ENCODE peak calls at places on chromosomes 3 and 15, in four cellular contexts. V is Peyer's patch, Z is A549, N is mesendoderm. I is an unnamed sample.

GRCh38 chr15:39282663-39283208 is 298.1 kb upstream of the THBS1 start:
- DNase-seq in V (no peak), Z (no peak), N (no peak), I (no peak)

GRCh38 chr15:91338763-91339162 is 238.7 kb downstream of the SV2B start:
- DNase-seq in V (no peak), Z (no peak), N (peak; percentile 66), I (no peak)

GRCh38 chr3:149650828-149651227 is 7.0 kb downstream of the WWTR1 start:
- DNase-seq in V (no peak), Z (no peak), N (no peak), I (no peak)

GRCh38 chr3:150411971-150412370 is 3.9 kb downstream of the TSC22D2 start:
- DNase-seq in V (no peak), Z (no peak), N (no peak), I (no peak)

GRCh38 chr3:53661480-53661879 is 167.1 kb downstream of the CACNA1D start:
- DNase-seq in V (no peak), Z (no peak), N (no peak), I (no peak)

GRCh38 chr15:39922450-39923092 is 2.5 kb upstream of the GPR176 start:
- DNase-seq in V (no peak), Z (no peak), N (no peak), I (no peak)

GRCh38 chr3:70871909-70872656 is 559.6 kb upstream of the MDFIC2 start:
- DNase-seq in V (no peak), Z (no peak), N (peak; percentile 39), I (no peak)

GRCh38 chr3:134974621-134975020 is 179.6 kb downstream of the EPHB1 start:
- DNase-seq in V (no peak), Z (no peak), N (no peak), I (no peak)

GRCh38 chr15:80403712-80404056 is 498 bp upstream of the ARNT2 start:
- DNase-seq in V (no peak), Z (peak; percentile 58), N (peak; percentile 32), I (peak; percentile 22)

GRCh38 chr15:71325461-71325860 is 210.2 kb downstream of the THSD4 start:
- DNase-seq in V (no peak), Z (no peak), N (no peak), I (no peak)

GRCh38 chr3:185781759-185782158 is 43.1 kb downstream of the IGF2BP2 start:
- DNase-seq in V (no peak), Z (no peak), N (no peak), I (no peak)

GRCh38 chr15:72521682-72522081 is 47.6 kb downstream of the ARIH1 start:
- DNase-seq in V (no peak), Z (no peak), N (no peak), I (no peak)

GRCh38 chr3:127037021-127037400 is 54.1 kb downstream of the PLXNA1 start:
- DNase-seq in V (no peak), Z (no peak), N (no peak), I (no peak)

GRCh38 chr3:23490459-23490858 is 287.3 kb downstream of the UBE2E2 start:
- DNase-seq in V (no peak), Z (no peak), N (no peak), I (no peak)

GRCh38 chr15:57245130-57245529 is 131.2 kb upstream of the CGNL1 start:
- DNase-seq in V (no peak), Z (no peak), N (no peak), I (no peak)

GRCh38 chr3:71008350-71008923 is 575.1 kb downstream of the FOXP1 start:
- DNase-seq in V (no peak), Z (no peak), N (peak; percentile 18), I (no peak)

GRCh38 chr3:197381371-197381770 is 83.0 kb upstream of the DLG1 start:
- DNase-seq in V (no peak), Z (no peak), N (no peak), I (no peak)

GRCh38 chr3:27712136-27713065 is 9.7 kb downstream of the EOMES start:
- DNase-seq in V (peak; percentile 88), Z (peak; percentile 96), N (peak; percentile 93), I (peak; percentile 67)

GRCh38 chr3:61358364-61358763 is 107.1 kb upstream of the FHIT start:
- DNase-seq in V (peak; percentile 72), Z (no peak), N (no peak), I (peak; percentile 77)

GRCh38 chr3:136817448-136817847 is 1.5 kb upstream of the SLC35G2 start:
- DNase-seq in V (no peak), Z (no peak), N (no peak), I (no peak)

GRCh38 chr15:80934761-80935221 is 54.8 kb downstream of the MESD start:
- DNase-seq in V (no peak), Z (no peak), N (peak; percentile 97), I (no peak)

GRCh38 chr3:21477896-21478295 is 273.1 kb downstream of the ZNF385D start:
- DNase-seq in V (no peak), Z (no peak), N (no peak), I (no peak)

GRCh38 chr15:90154861-90155626 is 46.1 kb upstream of the SEMA4B start:
- DNase-seq in V (no peak), Z (peak; percentile 62), N (no peak), I (no peak)

GRCh38 chr15:68404056-68404798 is 27.7 kb downstream of the ITGA11 start:
- DNase-seq in V (peak; percentile 34), Z (no peak), N (no peak), I (no peak)

GRCh38 chr3:131402391-131403039 is 20.9 kb downstream of the NUDT16 start:
- DNase-seq in V (no peak), Z (no peak), N (peak; percentile 53), I (no peak)

GRCh38 chr15:48671381-48672022 is 26.0 kb upstream of the FBN1 start:
- DNase-seq in V (no peak), Z (no peak), N (peak; percentile 19), I (peak; percentile 52)

GRCh38 chr3:122964844-122965243 is 62.7 kb downstream of the SEMA5B start:
- DNase-seq in V (no peak), Z (no peak), N (no peak), I (no peak)

GRCh38 chr3:46931631-46932441 is 44.7 kb downstream of the CCDC12 start:
- DNase-seq in V (peak; percentile 86), Z (no peak), N (no peak), I (peak; percentile 71)

GRCh38 chr15:31405200-31405929 is 78.7 kb downstream of the KLF13 start:
- DNase-seq in V (no peak), Z (no peak), N (no peak), I (no peak)

GRCh38 chr15:89115547-89115946 is 27.3 kb downstream of the ABHD2 start:
- DNase-seq in V (peak; percentile 87), Z (no peak), N (no peak), I (no peak)

GRCh38 chr3:46685446-46685845 is 8.0 kb downstream of the ALS2CL start:
- DNase-seq in V (no peak), Z (no peak), N (no peak), I (no peak)

GRCh38 chr3:63193647-63194046 is 84.5 kb upstream of the SYNPR start:
- DNase-seq in V (no peak), Z (no peak), N (peak; percentile 49), I (no peak)

GRCh38 chr3:133576169-133576568 is 2.7 kb downstream of the CDV3 start:
- DNase-seq in V (no peak), Z (no peak), N (no peak), I (no peak)
- H3K4me3 ChIP-seq in V (peak overlapping the region; percentile 94), Z (peak overlapping the region; percentile 86), N (no peak overlapping the region), I (peak overlapping the region; percentile 89)

DNA sequence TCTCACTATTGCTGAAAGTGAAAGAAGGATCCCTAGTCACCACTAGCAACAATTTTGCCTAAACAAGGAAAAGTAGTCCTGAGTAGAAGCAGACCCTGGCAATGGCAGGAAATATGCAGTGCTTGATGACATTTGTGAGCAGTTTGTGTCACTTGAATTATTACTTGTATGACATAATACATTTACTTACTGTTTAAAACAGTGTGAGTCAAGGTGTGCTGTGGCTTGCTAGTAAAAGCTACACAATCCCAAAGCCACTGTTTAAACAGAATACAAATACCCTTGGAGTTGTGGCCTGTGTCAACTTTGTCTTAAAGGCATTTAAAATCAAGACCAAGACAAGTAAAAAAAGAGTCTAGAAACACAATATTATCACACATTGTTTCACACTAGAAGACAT is 775.4 kb downstream of the ROBO1 start:
- DNase-seq in V (no peak), Z (no peak), N (no peak), I (no peak)
- H3K27ac ChIP-seq in V (no peak overlapping the region), Z (no peak overlapping the region), N (no peak overlapping the region), I (no peak overlapping the region)

GRCh38 chr15:29222129-29222853 is 47.3 kb downstream of the NSMCE3 start:
- DNase-seq in V (no peak), Z (no peak), N (peak; percentile 48), I (no peak)

GRCh38 chr15:29220852-29221251 is 48.8 kb downstream of the NSMCE3 start:
- DNase-seq in V (no peak), Z (no peak), N (no peak), I (no peak)

DNA sequence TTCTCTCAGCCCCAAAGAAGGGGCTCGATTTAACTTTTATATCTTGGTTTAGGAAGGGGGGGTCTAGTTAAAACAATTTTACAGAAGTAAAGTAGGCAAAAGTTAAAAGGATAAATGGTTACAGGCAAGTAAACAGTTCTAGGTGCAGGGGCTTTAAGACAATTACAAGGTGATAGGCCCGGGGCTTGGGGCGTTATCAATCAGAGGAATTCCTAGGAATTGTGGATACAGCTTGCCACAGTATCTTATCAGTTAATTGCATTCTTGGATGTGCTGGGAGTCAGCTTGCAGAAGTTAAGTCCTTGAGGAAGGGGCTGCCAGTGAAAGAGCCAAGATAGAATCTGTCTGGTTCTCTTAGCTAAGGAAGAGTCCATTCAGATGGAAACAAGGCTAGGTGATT is 52.7 kb downstream of the NSMCE3 start:
- DNase-seq in V (no peak), Z (no peak), N (peak; percentile 93), I (no peak)
- H3K4me3 ChIP-seq in V (no peak overlapping the region), Z (no peak overlapping the region), N (no peak overlapping the region), I (no peak overlapping the region)

GRCh38 chr3:11385329-11385728 is 113.1 kb downstream of the ATG7 start:
- DNase-seq in V (no peak), Z (no peak), N (peak; percentile 76), I (no peak)

GRCh38 chr3:11386413-11387155 is 114.4 kb downstream of the ATG7 start:
- DNase-seq in V (no peak), Z (no peak), N (no peak), I (no peak)

GRCh38 chr3:11382146-11382545 is 109.9 kb downstream of the ATG7 start:
- DNase-seq in V (no peak), Z (no peak), N (no peak), I (no peak)

GRCh38 chr3:11384074-11384473 is 111.9 kb downstream of the ATG7 start:
- DNase-seq in V (no peak), Z (no peak), N (no peak), I (no peak)

DNA sequence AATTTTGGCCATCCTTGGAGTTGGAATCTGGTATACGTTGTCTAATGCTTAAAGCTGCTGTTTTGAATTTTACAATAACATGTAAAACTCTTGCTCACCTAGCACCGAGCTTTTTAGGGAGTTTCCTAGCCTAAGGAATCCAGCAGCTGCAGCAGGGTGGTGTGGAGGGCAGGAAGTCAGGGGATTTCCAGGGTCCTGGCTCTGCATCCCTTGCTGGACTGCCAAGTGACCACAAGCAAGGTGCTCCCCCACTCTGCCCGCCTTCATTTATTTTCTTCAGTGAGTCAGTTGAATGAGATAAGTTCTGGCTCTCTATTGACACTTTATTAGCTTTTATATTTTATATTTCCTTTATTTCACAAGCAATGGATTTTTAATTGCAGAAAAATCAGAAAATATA is 113.7 kb downstream of the ATG7 start:
- DNase-seq in V (no peak), Z (no peak), N (peak; percentile 6), I (no peak)
- H3K27ac ChIP-seq in V (no peak overlapping the region), Z (no peak overlapping the region), N (no peak overlapping the region), I (no peak overlapping the region)